ENCODE peak calls at places on chromosome 14, in six cellular contexts. P, J, I, W, E and T are unnamed samples.

GRCh38 chr14:35406811-35407630 is 2.5 kb upstream of the NFKBIA start:
- DNase-seq in E (no peak), I (peak; percentile 87), P (peak; percentile 73), W (peak; percentile 59), J (no peak), T (no peak)

GRCh38 chr14:59755388-59755787 is 115.2 kb downstream of the RTN1 start:
- DNase-seq in E (no peak), J (no peak), W (no peak), P (no peak), I (no peak), T (no peak)

GRCh38 chr14:31122098-31122611 is 85.4 kb downstream of the HECTD1 start:
- DNase-seq in W (no peak), P (no peak), E (no peak), I (no peak), J (no peak), T (no peak)

GRCh38 chr14:100586520-100587247 is 533 bp downstream of the BEGAIN start:
- DNase-seq in P (peak; percentile 21), W (peak; percentile 63), J (no peak), E (no peak), I (peak; percentile 61), T (no peak)

GRCh38 chr14:79639638-79640037 is 571.7 kb downstream of the DIO2 start:
- DNase-seq in W (no peak), J (no peak), P (no peak), E (no peak), I (no peak), T (no peak)

GRCh38 chr14:52797653-52798052 is 6.2 kb upstream of the GNPNAT1 start:
- DNase-seq in W (no peak), I (no peak), P (no peak), E (no peak), J (no peak), T (no peak)

GRCh38 chr14:86430807-86431206 is 900.9 kb downstream of the FLRT2 start:
- DNase-seq in I (no peak), W (no peak), J (no peak), E (no peak), P (no peak), T (no peak)

GRCh38 chr14:68255697-68256178 is 436.2 kb downstream of the RAD51B start:
- DNase-seq in E (no peak), W (no peak), P (no peak), I (no peak), J (no peak), T (no peak)

GRCh38 chr14:101475468-101476257 is 85.6 kb upstream of the DIO3 start:
- DNase-seq in I (no peak), E (no peak), W (no peak), J (no peak), P (no peak), T (no peak)